ENCODE peak calls at places on chromosome 13, in seven cellular contexts. One of them, this sample, is unnamed.

GRCh38 chr13:82912564-82912963 is 969.7 kb downstream of the SLITRK1 start:
- DNase-seq in left ventricle myocardium inferior: no peak
- DNase-seq in left lung: no peak
- DNase-seq in heart right ventricle: no peak
- DNase-seq in brain microvascular endothelial cell: no peak
- DNase-seq in upper lobe of right lung: no peak
- DNase-seq in heart left ventricle: no peak
- DNase-seq in this sample: no peak

GRCh38 chr13:51768976-51769375 is 35.0 kb downstream of the DHRS12 start:
- DNase-seq in upper lobe of right lung: no peak
- DNase-seq in heart left ventricle: no peak
- DNase-seq in left ventricle myocardium inferior: no peak
- DNase-seq in brain microvascular endothelial cell: no peak
- DNase-seq in left lung: no peak
- DNase-seq in heart right ventricle: no peak
- DNase-seq in this sample: no peak

GRCh38 chr13:107284168-107284567 is 716.2 kb upstream of the ARGLU1 start:
- DNase-seq in heart right ventricle: no peak
- DNase-seq in upper lobe of right lung: no peak
- DNase-seq in brain microvascular endothelial cell: no peak
- DNase-seq in heart left ventricle: no peak
- DNase-seq in left ventricle myocardium inferior: no peak
- DNase-seq in left lung: no peak
- DNase-seq in this sample: peak; percentile 19

GRCh38 chr13:20942938-20943518 is 40.5 kb upstream of the XPO4 start:
- DNase-seq in left ventricle myocardium inferior: no peak
- DNase-seq in heart left ventricle: no peak
- DNase-seq in upper lobe of right lung: no peak
- DNase-seq in heart right ventricle: no peak
- DNase-seq in left lung: no peak
- DNase-seq in brain microvascular endothelial cell: no peak
- DNase-seq in this sample: no peak

GRCh38 chr13:50730496-50731171 is 112.9 kb downstream of the DLEU7 start:
- DNase-seq in brain microvascular endothelial cell: no peak
- DNase-seq in heart left ventricle: no peak
- DNase-seq in left lung: no peak
- DNase-seq in left ventricle myocardium inferior: no peak
- DNase-seq in heart right ventricle: no peak
- DNase-seq in upper lobe of right lung: no peak
- DNase-seq in this sample: no peak

GRCh38 chr13:92137519-92137918 is 739.1 kb downstream of the GPC5 start:
- DNase-seq in heart right ventricle: no peak
- DNase-seq in brain microvascular endothelial cell: no peak
- DNase-seq in heart left ventricle: no peak
- DNase-seq in left lung: no peak
- DNase-seq in upper lobe of right lung: no peak
- DNase-seq in left ventricle myocardium inferior: no peak
- DNase-seq in this sample: no peak

GRCh38 chr13:60691268-60691667 is 294.2 kb downstream of the TDRD3 start:
- DNase-seq in heart left ventricle: no peak
- DNase-seq in left lung: no peak
- DNase-seq in upper lobe of right lung: no peak
- DNase-seq in left ventricle myocardium inferior: no peak
- DNase-seq in brain microvascular endothelial cell: no peak
- DNase-seq in heart right ventricle: no peak
- DNase-seq in this sample: no peak

GRCh38 chr13:112643759-112644459 is 45.9 kb upstream of the ATP11A start:
- DNase-seq in heart left ventricle: no peak
- DNase-seq in left ventricle myocardium inferior: no peak
- DNase-seq in heart right ventricle: no peak
- DNase-seq in upper lobe of right lung: peak; percentile 91
- DNase-seq in left lung: peak; percentile 80
- DNase-seq in brain microvascular endothelial cell: no peak
- DNase-seq in this sample: no peak

GRCh38 chr13:86864376-86864775 is 806.8 kb upstream of the SLITRK5 start:
- DNase-seq in left lung: no peak
- DNase-seq in upper lobe of right lung: no peak
- DNase-seq in left ventricle myocardium inferior: no peak
- DNase-seq in heart right ventricle: no peak
- DNase-seq in brain microvascular endothelial cell: no peak
- DNase-seq in heart left ventricle: no peak
- DNase-seq in this sample: no peak

GRCh38 chr13:59793107-59793506 is 370.6 kb downstream of the DIAPH3 start:
- DNase-seq in left lung: no peak
- DNase-seq in heart left ventricle: no peak
- DNase-seq in heart right ventricle: no peak
- DNase-seq in brain microvascular endothelial cell: no peak
- DNase-seq in left ventricle myocardium inferior: no peak
- DNase-seq in upper lobe of right lung: no peak
- DNase-seq in this sample: no peak

GRCh38 chr13:88704600-88705275 is 1033.6 kb downstream of the SLITRK5 start:
- DNase-seq in upper lobe of right lung: no peak
- DNase-seq in brain microvascular endothelial cell: no peak
- DNase-seq in left lung: no peak
- DNase-seq in heart left ventricle: no peak
- DNase-seq in heart right ventricle: no peak
- DNase-seq in left ventricle myocardium inferior: no peak
- DNase-seq in this sample: no peak
- H3K4me3 ChIP-seq in upper lobe of right lung: peak overlapping the region; percentile 35
- H3K4me3 ChIP-seq in brain microvascular endothelial cell: no peak overlapping the region
- H3K4me3 ChIP-seq in left lung: peak overlapping the region; percentile 7
- H3K4me3 ChIP-seq in heart left ventricle: peak overlapping the region; percentile 14
- H3K4me3 ChIP-seq in heart right ventricle: no peak overlapping the region
- H3K4me3 ChIP-seq in left ventricle myocardium inferior: peak overlapping the region; percentile 48
- H3K4me3 ChIP-seq in this sample: no peak overlapping the region

DNA sequence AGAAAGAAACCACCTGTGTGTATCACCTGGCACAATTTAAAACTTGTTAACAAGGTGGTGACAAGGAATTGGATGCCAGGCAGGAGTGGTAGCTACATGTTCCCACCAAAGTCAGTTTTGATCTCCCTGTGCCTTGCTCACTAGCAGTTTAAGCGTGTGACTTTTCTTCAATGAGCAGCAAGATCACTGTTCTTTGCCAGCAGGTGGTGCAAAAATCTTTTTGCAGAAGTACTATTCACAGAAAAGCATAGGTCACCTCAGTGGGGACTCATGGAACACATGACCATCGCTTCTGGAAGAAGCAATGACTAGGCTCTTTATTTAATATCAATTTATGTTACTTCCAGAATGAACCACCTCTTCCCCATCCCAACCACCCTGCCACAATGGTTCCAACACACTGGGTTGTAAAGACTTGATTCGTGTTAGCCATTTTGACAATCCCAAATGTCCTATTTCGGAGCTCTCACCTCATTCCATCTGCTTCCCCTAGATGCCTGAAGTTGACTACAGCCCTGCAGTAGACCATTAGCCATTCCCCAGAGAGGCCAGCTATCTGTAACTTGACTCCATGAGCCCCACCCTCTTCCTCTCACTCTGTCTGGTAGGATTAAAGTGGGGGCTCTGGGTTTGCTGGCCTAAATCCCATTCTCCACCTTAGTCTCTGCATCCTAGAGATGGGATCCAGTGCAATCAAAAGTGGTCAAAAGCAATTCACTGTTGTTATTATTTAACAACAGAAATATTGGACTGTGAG is 59.1 kb upstream of the TNFRSF19 start:
- DNase-seq in heart right ventricle: peak; percentile 40
- DNase-seq in brain microvascular endothelial cell: peak; percentile 75
- DNase-seq in upper lobe of right lung: no peak
- DNase-seq in left lung: no peak
- DNase-seq in left ventricle myocardium inferior: no peak
- DNase-seq in heart left ventricle: no peak
- DNase-seq in this sample: no peak
- TF ChIP-seq CTCF in heart right ventricle: peak; percentile 29
- TF ChIP-seq CTCF in brain microvascular endothelial cell: peak; percentile 56
- TF ChIP-seq CTCF in upper lobe of right lung: no peak
- TF ChIP-seq CTCF in left lung: peak; percentile 26
- TF ChIP-seq CTCF in left ventricle myocardium inferior: peak; percentile 50
- TF ChIP-seq CTCF in heart left ventricle: peak; percentile 32
- TF ChIP-seq CTCF in this sample: peak; percentile 29

GRCh38 chr13:109274188-109274821 is 512.1 kb downstream of the IRS2 start:
- DNase-seq in heart left ventricle: no peak
- DNase-seq in left lung: no peak
- DNase-seq in left ventricle myocardium inferior: no peak
- DNase-seq in brain microvascular endothelial cell: peak; percentile 88
- DNase-seq in heart right ventricle: no peak
- DNase-seq in upper lobe of right lung: no peak
- DNase-seq in this sample: peak; percentile 47

GRCh38 chr13:109271991-109272454 is 514.4 kb downstream of the IRS2 start:
- DNase-seq in upper lobe of right lung: no peak
- DNase-seq in heart right ventricle: no peak
- DNase-seq in brain microvascular endothelial cell: peak; percentile 30
- DNase-seq in heart left ventricle: no peak
- DNase-seq in left ventricle myocardium inferior: no peak
- DNase-seq in left lung: no peak
- DNase-seq in this sample: no peak

GRCh38 chr13:109272595-109273325 is 513.6 kb downstream of the IRS2 start:
- DNase-seq in upper lobe of right lung: no peak
- DNase-seq in heart left ventricle: no peak
- DNase-seq in left ventricle myocardium inferior: no peak
- DNase-seq in left lung: no peak
- DNase-seq in heart right ventricle: no peak
- DNase-seq in brain microvascular endothelial cell: peak; percentile 29
- DNase-seq in this sample: no peak

GRCh38 chr13:109271555-109271954 is 514.8 kb downstream of the IRS2 start:
- DNase-seq in heart left ventricle: no peak
- DNase-seq in heart right ventricle: no peak
- DNase-seq in left ventricle myocardium inferior: no peak
- DNase-seq in left lung: no peak
- DNase-seq in brain microvascular endothelial cell: no peak
- DNase-seq in upper lobe of right lung: no peak
- DNase-seq in this sample: no peak

GRCh38 chr13:109273326-109273751 is 513.0 kb downstream of the IRS2 start:
- DNase-seq in heart right ventricle: no peak
- DNase-seq in left lung: no peak
- DNase-seq in upper lobe of right lung: no peak
- DNase-seq in brain microvascular endothelial cell: peak; percentile 20
- DNase-seq in heart left ventricle: no peak
- DNase-seq in left ventricle myocardium inferior: no peak
- DNase-seq in this sample: no peak
- H3K4me3 ChIP-seq in heart right ventricle: no peak overlapping the region
- H3K4me3 ChIP-seq in left lung: no peak overlapping the region
- H3K4me3 ChIP-seq in upper lobe of right lung: no peak overlapping the region
- H3K4me3 ChIP-seq in brain microvascular endothelial cell: peak overlapping the region; percentile 39
- H3K4me3 ChIP-seq in heart left ventricle: no peak overlapping the region
- H3K4me3 ChIP-seq in left ventricle myocardium inferior: no peak overlapping the region
- H3K4me3 ChIP-seq in this sample: peak overlapping the region; percentile 20

GRCh38 chr13:114044486-114044885 is 70.6 kb upstream of the C13orf46 start:
- DNase-seq in heart left ventricle: no peak
- DNase-seq in heart right ventricle: no peak
- DNase-seq in left ventricle myocardium inferior: no peak
- DNase-seq in upper lobe of right lung: no peak
- DNase-seq in left lung: no peak
- DNase-seq in brain microvascular endothelial cell: no peak
- DNase-seq in this sample: no peak

GRCh38 chr13:114042066-114042815 is 68.4 kb upstream of the C13orf46 start:
- DNase-seq in upper lobe of right lung: no peak
- DNase-seq in left ventricle myocardium inferior: no peak
- DNase-seq in brain microvascular endothelial cell: no peak
- DNase-seq in heart left ventricle: no peak
- DNase-seq in heart right ventricle: no peak
- DNase-seq in left lung: no peak
- DNase-seq in this sample: no peak

GRCh38 chr13:114045113-114045735 is 71.3 kb upstream of the C13orf46 start:
- DNase-seq in heart left ventricle: no peak
- DNase-seq in left ventricle myocardium inferior: no peak
- DNase-seq in upper lobe of right lung: no peak
- DNase-seq in heart right ventricle: no peak
- DNase-seq in brain microvascular endothelial cell: no peak
- DNase-seq in left lung: no peak
- DNase-seq in this sample: no peak

GRCh38 chr13:114041493-114041892 is 67.6 kb upstream of the C13orf46 start:
- DNase-seq in brain microvascular endothelial cell: no peak
- DNase-seq in heart right ventricle: no peak
- DNase-seq in left ventricle myocardium inferior: no peak
- DNase-seq in left lung: no peak
- DNase-seq in heart left ventricle: no peak
- DNase-seq in upper lobe of right lung: no peak
- DNase-seq in this sample: no peak

GRCh38 chr13:114043421-114044053 is 69.7 kb upstream of the C13orf46 start:
- DNase-seq in brain microvascular endothelial cell: peak; percentile 83
- DNase-seq in heart left ventricle: peak; percentile 90
- DNase-seq in left lung: no peak
- DNase-seq in left ventricle myocardium inferior: peak; percentile 71
- DNase-seq in heart right ventricle: peak; percentile 66
- DNase-seq in upper lobe of right lung: peak; percentile 79
- DNase-seq in this sample: peak; percentile 44
- TF ChIP-seq CTCF in brain microvascular endothelial cell: peak; percentile 62
- TF ChIP-seq CTCF in heart left ventricle: no peak
- TF ChIP-seq CTCF in left lung: no peak
- TF ChIP-seq CTCF in left ventricle myocardium inferior: peak; percentile 43
- TF ChIP-seq CTCF in heart right ventricle: no peak
- TF ChIP-seq CTCF in upper lobe of right lung: peak; percentile 19
- TF ChIP-seq CTCF in this sample: no peak

This sample was measured in astrocyte of the cerebellum.